ENCODE peak calls at places on chromosomes 16 and 17, in nine cellular contexts. L, T, M, S, I, P, A, Q and X are unnamed samples.

GRCh38 chr17:39147221-39148185 is 3.9 kb downstream of the PLXDC1 start:
- DNase-seq in L (no peak), T (no peak), M (no peak), S (no peak), I (no peak), P (no peak), A (no peak), Q (no peak), X (no peak)

GRCh38 chr17:80195671-80196529 is 24.2 kb downstream of the SGSH start:
- DNase-seq in L (no peak), T (peak; percentile 23), M (peak; percentile 38), S (peak; percentile 25), I (peak; percentile 60), P (peak; percentile 27), A (no peak), Q (peak; percentile 61), X (no peak)

GRCh38 chr17:61159415-61159814 is 240.2 kb upstream of the TBX2 start:
- DNase-seq in L (no peak), T (no peak), M (no peak), S (no peak), I (no peak), P (no peak), A (no peak), Q (no peak), X (no peak)

GRCh38 chr16:876041-876335 is 75.5 kb upstream of the GNG13 start:
- DNase-seq in L (no peak), T (no peak), M (no peak), S (no peak), I (no peak), P (no peak), A (no peak), Q (no peak), X (no peak)

GRCh38 chr16:68396481-68396880 is 51.8 kb downstream of the SMPD3 start:
- DNase-seq in L (peak; percentile 73), T (peak; percentile 17), M (peak; percentile 46), S (peak; percentile 53), I (peak; percentile 42), P (peak; percentile 72), A (peak; percentile 16), Q (peak; percentile 55), X (no peak)

GRCh38 chr17:742147-742793 is 9.8 kb downstream of the GEMIN4 start:
- DNase-seq in L (no peak), T (no peak), M (no peak), S (no peak), I (no peak), P (no peak), A (no peak), Q (no peak), X (no peak)

GRCh38 chr17:75843577-75844529 is at the start of gene UNC13D:
- DNase-seq in L (no peak), T (no peak), M (peak; percentile 48), S (no peak), I (peak; percentile 64), P (no peak), A (no peak), Q (peak; percentile 58), X (no peak)

GRCh38 chr16:7744546-7745294 is 412.1 kb downstream of the RBFOX1 start:
- DNase-seq in L (no peak), T (no peak), M (no peak), S (no peak), I (no peak), P (no peak), A (no peak), Q (no peak), X (no peak)

GRCh38 chr16:59164461-59164860 is 430.3 kb upstream of the GOT2 start:
- DNase-seq in L (peak; percentile 75), T (no peak), M (no peak), S (peak; percentile 4), I (no peak), P (no peak), A (no peak), Q (no peak), X (no peak)

GRCh38 chr16:50657251-50657650 is 23.9 kb downstream of the SNX20 start:
- DNase-seq in L (no peak), T (no peak), M (no peak), S (peak; percentile 18), I (no peak), P (peak; percentile 38), A (no peak), Q (no peak), X (no peak)

GRCh38 chr16:23394141-23394540 is 58.8 kb downstream of the COG7 start:
- DNase-seq in L (no peak), T (no peak), M (no peak), S (no peak), I (no peak), P (no peak), A (no peak), Q (no peak), X (no peak)

GRCh38 chr17:57761887-57762286 is 16.8 kb upstream of the CCDC182 start:
- DNase-seq in L (no peak), T (no peak), M (no peak), S (no peak), I (no peak), P (no peak), A (no peak), Q (no peak), X (no peak)

GRCh38 chr16:24836836-24837235 is 8.9 kb upstream of the SLC5A11 start:
- DNase-seq in L (no peak), T (no peak), M (no peak), S (no peak), I (no peak), P (no peak), A (no peak), Q (no peak), X (no peak)

GRCh38 chr17:83117594-83117993 is 38.2 kb downstream of the METRNL start:
- DNase-seq in L (no peak), T (no peak), M (no peak), S (no peak), I (no peak), P (no peak), A (no peak), Q (no peak), X (no peak)

GRCh38 chr17:28950017-28950751 is 1.1 kb downstream of the PHF12 start:
- DNase-seq in L (peak; percentile 75), T (peak; percentile 38), M (peak; percentile 41), S (peak; percentile 58), I (peak; percentile 50), P (no peak), A (no peak), Q (peak; percentile 59), X (peak; percentile 55)